ENCODE peak calls at places on chromosomes 4 and X, in ten cellular contexts. X is endodermal cell, E is cardiac muscle cell, R is ovary, I is IMR-90, H is H1, Z is GM23338, B is upper lobe of right lung, G is body of pancreas, S is thyroid gland. J is an unnamed sample.

GRCh38 chr4:124711469-124712416 is 789 bp downstream of the ANKRD50 start:
- DNase-seq in X (peak; percentile 90), E (peak; percentile 81), R (no peak), I (peak; percentile 79), H (peak; percentile 80), Z (peak; percentile 86), B (peak; percentile 82), G (peak; percentile 46), S (peak; percentile 28), J (no peak)

GRCh38 chrX:125205084-125205917 is 114.4 kb upstream of the TEX13C start:
- DNase-seq in X (peak; percentile 88), E (peak; percentile 6), R (no peak), I (no peak), H (peak; percentile 57), Z (peak; percentile 78), B (no peak), G (peak; percentile 64), S (peak; percentile 81), J (peak; percentile 57)

GRCh38 chr4:77151246-77151645 is 5.8 kb upstream of the CCNG2 start:
- DNase-seq in X (no peak), E (no peak), R (no peak), I (no peak), H (no peak), Z (no peak), B (no peak), G (no peak), S (no peak), J (no peak)

GRCh38 chrX:123340691-123341090 is 156.6 kb downstream of the GRIA3 start:
- DNase-seq in X (no peak), E (no peak), R (no peak), I (no peak), H (no peak), Z (no peak), B (no peak), G (no peak), S (no peak), J (no peak)

GRCh38 chr4:66564901-66565648 is 894.8 kb upstream of the EPHA5 start:
- DNase-seq in X (no peak), E (peak; percentile 86), R (no peak), I (peak; percentile 73), H (no peak), Z (no peak), B (no peak), G (no peak), S (no peak), J (no peak)

GRCh38 chr4:120842046-120842445 is 80.5 kb downstream of the PRDM5 start:
- DNase-seq in X (no peak), E (peak; percentile 61), R (no peak), I (peak; percentile 77), H (no peak), Z (no peak), B (no peak), G (no peak), S (no peak), J (no peak)

GRCh38 chr4:98643760-98644159 is 14.7 kb downstream of the TSPAN5 start:
- DNase-seq in X (no peak), E (no peak), R (no peak), I (no peak), H (no peak), Z (no peak), B (no peak), G (no peak), S (no peak), J (no peak)

GRCh38 chrX:12245650-12246645 is 107.7 kb downstream of the FRMPD4 start:
- DNase-seq in X (no peak), E (peak; percentile 74), R (no peak), I (peak; percentile 57), H (no peak), Z (no peak), B (no peak), G (no peak), S (no peak), J (no peak)

GRCh38 chrX:20141281-20142220 is at the start of gene EIF1AX:
- DNase-seq in X (peak; percentile 97), E (peak; percentile 98), R (peak; percentile 99), I (peak; percentile 99), H (peak; percentile 85), Z (peak; percentile 95), B (peak; percentile 97), G (peak; percentile 98), S (peak; percentile 96), J (peak; percentile 99)

GRCh38 chr4:73721419-73721818 is 18.9 kb upstream of the CXCL8 start:
- DNase-seq in X (no peak), E (peak; percentile 93), R (no peak), I (peak; percentile 77), H (no peak), Z (no peak), B (no peak), G (no peak), S (no peak), J (no peak)

GRCh38 chr4:83237591-83237990 is 47.0 kb downstream of the COQ2 start:
- DNase-seq in X (no peak), E (no peak), R (no peak), I (no peak), H (no peak), Z (no peak), B (no peak), G (no peak), S (no peak), J (no peak)

GRCh38 chr4:152972821-152973613 is 36.9 kb downstream of the FHDC1 start:
- DNase-seq in X (no peak), E (peak; percentile 89), R (peak; percentile 68), I (peak; percentile 92), H (no peak), Z (no peak), B (no peak), G (no peak), S (no peak), J (peak; percentile 71)

GRCh38 chr4:152970102-152970820 is 34.1 kb downstream of the FHDC1 start:
- DNase-seq in X (no peak), E (no peak), R (no peak), I (peak; percentile 47), H (no peak), Z (no peak), B (no peak), G (no peak), S (no peak), J (no peak)

GRCh38 chr4:152973614-152974200 is 37.6 kb downstream of the FHDC1 start:
- DNase-seq in X (no peak), E (peak; percentile 2), R (no peak), I (no peak), H (no peak), Z (no peak), B (no peak), G (no peak), S (no peak), J (no peak)

GRCh38 chr4:152968806-152969394 is 32.8 kb downstream of the FHDC1 start:
- DNase-seq in X (no peak), E (no peak), R (no peak), I (peak; percentile 39), H (no peak), Z (no peak), B (no peak), G (no peak), S (no peak), J (no peak)

DNA sequence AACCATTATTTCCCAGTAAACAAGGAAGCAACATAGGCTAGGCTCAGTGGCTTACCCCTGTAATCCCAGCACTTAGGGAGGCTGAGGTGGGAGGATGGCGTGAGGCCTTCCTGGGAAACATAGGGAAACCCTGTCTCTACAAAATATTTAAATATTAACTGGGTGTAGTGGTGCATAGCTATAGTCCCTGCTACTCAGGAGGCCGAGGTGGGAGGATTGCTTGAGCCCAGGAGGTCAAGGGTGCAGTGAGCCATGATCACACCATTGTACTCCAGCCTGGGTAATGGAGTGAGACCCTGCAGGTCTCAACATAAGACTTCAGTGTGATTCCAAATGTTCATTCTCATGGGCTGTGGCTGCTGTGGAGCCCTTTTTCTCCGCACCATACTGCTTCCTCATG is 34.9 kb downstream of the FHDC1 start:
- DNase-seq in X (no peak), E (no peak), R (no peak), I (no peak), H (no peak), Z (no peak), B (no peak), G (no peak), S (no peak), J (no peak)
- H3K27ac ChIP-seq in X (no peak overlapping the region), E (no peak overlapping the region), R (no peak overlapping the region), I (no peak overlapping the region), H (no peak overlapping the region), Z (no peak overlapping the region), B (no peak overlapping the region), G (no peak overlapping the region), S (peak overlapping the region; percentile 43), J (no peak overlapping the region)

DNA sequence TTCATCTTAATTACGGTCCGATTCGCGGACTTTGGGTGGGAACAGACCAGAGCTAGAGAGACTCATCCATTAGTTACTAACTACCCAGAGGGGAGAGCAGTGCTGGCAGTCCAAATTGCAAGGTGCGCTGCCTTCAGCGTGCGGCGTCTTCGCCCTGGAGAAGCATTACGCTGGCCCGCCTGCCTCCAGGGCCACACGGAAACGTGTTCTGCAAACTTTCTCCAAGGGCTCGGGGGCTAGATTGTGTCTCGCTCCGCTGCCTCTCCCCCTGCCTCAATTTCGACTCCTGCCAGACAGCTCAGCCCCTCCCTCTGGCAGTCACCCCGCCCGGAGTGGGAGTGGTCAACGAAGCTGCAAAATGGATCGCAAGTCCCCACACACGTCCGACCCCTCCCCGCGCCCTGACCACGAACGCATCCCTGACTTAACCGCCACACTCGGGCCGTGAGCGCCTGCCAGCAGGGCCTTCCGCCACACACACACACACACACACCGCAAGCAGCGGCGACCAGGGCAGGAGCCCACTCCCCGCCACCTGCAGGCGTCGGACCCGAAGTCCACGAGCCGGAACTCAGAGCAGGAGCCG is 47.0 kb upstream of the NKAP start:
- DNase-seq in X (peak; percentile 59), E (no peak), R (no peak), I (no peak), H (peak; percentile 49), Z (no peak), B (no peak), G (peak; percentile 26), S (no peak), J (no peak)
- H3K4me3 ChIP-seq in X (peak overlapping the region; percentile 60), E (peak overlapping the region; percentile 14), R (no peak overlapping the region), I (no peak overlapping the region), H (peak overlapping the region; percentile 14), Z (peak overlapping the region; percentile 56), B (peak overlapping the region; percentile 19), G (no peak overlapping the region), S (peak overlapping the region; percentile 9), J (no peak overlapping the region)

DNA sequence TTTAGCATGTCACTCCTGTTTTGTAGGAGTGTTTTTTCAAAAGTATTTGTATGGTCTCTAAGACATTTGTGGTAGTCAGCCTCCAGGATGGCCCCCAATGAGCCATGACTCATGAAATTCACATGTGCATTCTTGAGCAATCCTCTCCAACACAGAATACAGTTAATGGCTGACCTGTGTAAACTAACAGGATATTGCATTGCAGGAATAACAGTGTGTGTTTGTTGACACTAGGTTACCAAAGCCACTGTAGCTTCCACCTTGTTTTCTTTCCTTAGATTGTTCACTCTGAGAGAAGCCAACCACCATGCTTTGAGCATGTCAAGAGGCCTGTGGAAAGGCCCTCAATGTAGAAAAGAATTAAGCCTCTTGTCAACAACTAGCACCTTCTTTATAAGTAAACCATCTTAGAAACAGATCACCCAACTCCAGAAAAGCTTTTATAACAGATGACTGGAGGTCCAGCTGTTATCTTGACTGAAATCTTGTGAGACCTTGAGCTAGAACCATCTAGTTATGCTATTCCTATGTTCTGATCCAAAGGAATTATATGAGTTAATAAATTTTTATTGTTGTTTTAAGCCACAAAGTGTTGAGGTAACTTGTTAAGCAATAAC is 28.5 kb downstream of the TBCK start:
- DNase-seq in X (no peak), E (peak; percentile 84), R (no peak), I (peak; percentile 95), H (no peak), Z (no peak), B (no peak), G (peak; percentile 2), S (no peak), J (no peak)
- H3K4me1 ChIP-seq in X (no peaks in the 10 kb centered on the region), E (peaks cover 7% of the 10 kb centered on the region), R (no peaks in the 10 kb centered on the region), I (no peaks in the 10 kb centered on the region), H (peaks cover 3% of the 10 kb centered on the region), Z (peaks cover 29% of the 10 kb centered on the region), B (no peaks in the 10 kb centered on the region), G (no peaks in the 10 kb centered on the region), S (no peaks in the 10 kb centered on the region), J (no peaks in the 10 kb centered on the region)

GRCh38 chr4:151315212-151315886 is 10.1 kb downstream of the SH3D19 start:
- DNase-seq in X (no peak), E (peak; percentile 20), R (no peak), I (no peak), H (no peak), Z (no peak), B (no peak), G (no peak), S (no peak), J (no peak)
- H3K27ac ChIP-seq in X (no peak overlapping the region), E (peak overlapping the region; percentile 88), R (no peak overlapping the region), I (no peak overlapping the region), H (no peak overlapping the region), Z (peak overlapping the region; percentile 62), B (peak overlapping the region; percentile 7), G (peak overlapping the region; percentile 51), S (peak overlapping the region; percentile 84), J (peak overlapping the region; percentile 49)

J was measured in aorta.